ENCODE peak calls at places on chromosome 1, in seven cellular contexts. One of them, this sample, is unnamed. For H3K4me1, the result is how much of the 10 kb centered on the place peaks cover.

GRCh38 chr1:76336951-76337371 is 262.4 kb downstream of the ST6GALNAC3 start:
- DNase-seq in mesendoderm: peak
- DNase-seq in right cardiac atrium: peak
- DNase-seq in heart left ventricle: peak
- DNase-seq in colonic mucosa: peak
- DNase-seq in fibroblast of lung: peak
- DNase-seq in Peyer's patch: peak
- DNase-seq in this sample: peak

GRCh38 chr1:111729271-111729921 is 9.8 kb downstream of the INKA2 start:
- DNase-seq in fibroblast of lung: no peak
- DNase-seq in Peyer's patch: no peak
- DNase-seq in mesendoderm: no peak
- DNase-seq in heart left ventricle: peak
- DNase-seq in colonic mucosa: peak
- DNase-seq in right cardiac atrium: peak
- DNase-seq in this sample: no peak

GRCh38 chr1:155694167-155694566 is 5.3 kb downstream of the DAP3 start:
- DNase-seq in fibroblast of lung: no peak
- DNase-seq in colonic mucosa: no peak
- DNase-seq in right cardiac atrium: no peak
- DNase-seq in heart left ventricle: no peak
- DNase-seq in Peyer's patch: no peak
- DNase-seq in mesendoderm: no peak
- DNase-seq in this sample: no peak

GRCh38 chr1:185080425-185080824 is 35.1 kb downstream of the RNF2 start:
- DNase-seq in right cardiac atrium: no peak
- DNase-seq in fibroblast of lung: no peak
- DNase-seq in mesendoderm: no peak
- DNase-seq in Peyer's patch: no peak
- DNase-seq in colonic mucosa: no peak
- DNase-seq in heart left ventricle: no peak
- DNase-seq in this sample: no peak

GRCh38 chr1:172478485-172478884 is 34.6 kb upstream of the PIGC start:
- DNase-seq in fibroblast of lung: peak
- DNase-seq in heart left ventricle: no peak
- DNase-seq in right cardiac atrium: no peak
- DNase-seq in Peyer's patch: no peak
- DNase-seq in colonic mucosa: no peak
- DNase-seq in mesendoderm: no peak
- DNase-seq in this sample: no peak

GRCh38 chr1:61193808-61194207 is 111.4 kb downstream of the NFIA start:
- DNase-seq in fibroblast of lung: no peak
- DNase-seq in Peyer's patch: no peak
- DNase-seq in colonic mucosa: no peak
- DNase-seq in heart left ventricle: no peak
- DNase-seq in right cardiac atrium: no peak
- DNase-seq in mesendoderm: no peak
- DNase-seq in this sample: no peak

GRCh38 chr1:10681296-10682113 is 114.9 kb downstream of the CASZ1 start:
- DNase-seq in mesendoderm: no peak
- DNase-seq in colonic mucosa: no peak
- DNase-seq in right cardiac atrium: no peak
- DNase-seq in heart left ventricle: no peak
- DNase-seq in fibroblast of lung: no peak
- DNase-seq in Peyer's patch: no peak
- DNase-seq in this sample: no peak

GRCh38 chr1:23417570-23417969 is 7.0 kb downstream of the TCEA3 start:
- DNase-seq in right cardiac atrium: no peak
- DNase-seq in fibroblast of lung: no peak
- DNase-seq in mesendoderm: no peak
- DNase-seq in Peyer's patch: no peak
- DNase-seq in colonic mucosa: peak
- DNase-seq in heart left ventricle: peak
- DNase-seq in this sample: no peak

GRCh38 chr1:101587749-101588148 is 350.9 kb downstream of the S1PR1 start:
- DNase-seq in fibroblast of lung: peak
- DNase-seq in right cardiac atrium: peak
- DNase-seq in mesendoderm: no peak
- DNase-seq in heart left ventricle: peak
- DNase-seq in colonic mucosa: peak
- DNase-seq in Peyer's patch: no peak
- DNase-seq in this sample: peak

GRCh38 chr1:233394860-233395717 is 67.6 kb downstream of the MAP3K21 start:
- DNase-seq in mesendoderm: peak
- DNase-seq in Peyer's patch: no peak
- DNase-seq in colonic mucosa: peak
- DNase-seq in heart left ventricle: no peak
- DNase-seq in right cardiac atrium: no peak
- DNase-seq in fibroblast of lung: peak
- DNase-seq in this sample: no peak

DNA sequence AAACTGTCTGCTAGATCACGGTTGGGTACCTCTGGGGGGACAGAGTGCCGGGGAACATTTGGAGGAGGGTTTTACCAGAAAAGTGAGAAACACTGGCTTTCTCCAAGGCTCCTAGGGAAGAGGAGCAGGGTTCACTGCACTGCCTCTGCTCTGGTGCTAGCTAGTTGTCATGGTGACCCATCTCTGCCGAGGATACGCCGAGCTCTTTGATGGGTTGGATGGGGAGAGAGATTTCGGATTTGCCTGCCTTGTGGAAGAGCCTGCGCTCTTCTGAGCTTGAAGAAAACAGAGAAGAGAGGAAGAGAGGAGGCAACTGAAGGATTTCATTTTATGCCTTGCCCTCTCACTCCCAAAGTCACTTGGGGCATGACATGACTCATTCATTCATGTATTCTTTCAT is 92.1 kb downstream of the NAV1 start:
- DNase-seq in fibroblast of lung: no peak
- DNase-seq in right cardiac atrium: no peak
- DNase-seq in Peyer's patch: no peak
- DNase-seq in mesendoderm: no peak
- DNase-seq in colonic mucosa: no peak
- DNase-seq in heart left ventricle: no peak
- DNase-seq in this sample: no peak
- H3K4me1 ChIP-seq in fibroblast of lung: under half
- H3K4me1 ChIP-seq in right cardiac atrium: under half
- H3K4me1 ChIP-seq in Peyer's patch: under half
- H3K4me1 ChIP-seq in mesendoderm: under half
- H3K4me1 ChIP-seq in colonic mucosa: under half
- H3K4me1 ChIP-seq in heart left ventricle: under half
- H3K4me1 ChIP-seq in this sample: under half

GRCh38 chr1:158014702-158015320 is 21.4 kb downstream of the KIRREL1 start:
- DNase-seq in mesendoderm: no peak
- DNase-seq in heart left ventricle: no peak
- DNase-seq in colonic mucosa: no peak
- DNase-seq in right cardiac atrium: no peak
- DNase-seq in fibroblast of lung: no peak
- DNase-seq in Peyer's patch: no peak
- DNase-seq in this sample: no peak

GRCh38 chr1:158017800-158018595 is 24.6 kb downstream of the KIRREL1 start:
- DNase-seq in colonic mucosa: no peak
- DNase-seq in right cardiac atrium: no peak
- DNase-seq in mesendoderm: no peak
- DNase-seq in heart left ventricle: no peak
- DNase-seq in fibroblast of lung: peak
- DNase-seq in Peyer's patch: no peak
- DNase-seq in this sample: no peak

GRCh38 chr1:158019177-158019868 is 25.9 kb downstream of the KIRREL1 start:
- DNase-seq in mesendoderm: peak
- DNase-seq in colonic mucosa: no peak
- DNase-seq in right cardiac atrium: no peak
- DNase-seq in Peyer's patch: no peak
- DNase-seq in fibroblast of lung: peak
- DNase-seq in heart left ventricle: no peak
- DNase-seq in this sample: peak

GRCh38 chr1:158013840-158014520 is 20.5 kb downstream of the KIRREL1 start:
- DNase-seq in colonic mucosa: no peak
- DNase-seq in fibroblast of lung: peak
- DNase-seq in right cardiac atrium: no peak
- DNase-seq in mesendoderm: no peak
- DNase-seq in Peyer's patch: no peak
- DNase-seq in heart left ventricle: no peak
- DNase-seq in this sample: no peak

DNA sequence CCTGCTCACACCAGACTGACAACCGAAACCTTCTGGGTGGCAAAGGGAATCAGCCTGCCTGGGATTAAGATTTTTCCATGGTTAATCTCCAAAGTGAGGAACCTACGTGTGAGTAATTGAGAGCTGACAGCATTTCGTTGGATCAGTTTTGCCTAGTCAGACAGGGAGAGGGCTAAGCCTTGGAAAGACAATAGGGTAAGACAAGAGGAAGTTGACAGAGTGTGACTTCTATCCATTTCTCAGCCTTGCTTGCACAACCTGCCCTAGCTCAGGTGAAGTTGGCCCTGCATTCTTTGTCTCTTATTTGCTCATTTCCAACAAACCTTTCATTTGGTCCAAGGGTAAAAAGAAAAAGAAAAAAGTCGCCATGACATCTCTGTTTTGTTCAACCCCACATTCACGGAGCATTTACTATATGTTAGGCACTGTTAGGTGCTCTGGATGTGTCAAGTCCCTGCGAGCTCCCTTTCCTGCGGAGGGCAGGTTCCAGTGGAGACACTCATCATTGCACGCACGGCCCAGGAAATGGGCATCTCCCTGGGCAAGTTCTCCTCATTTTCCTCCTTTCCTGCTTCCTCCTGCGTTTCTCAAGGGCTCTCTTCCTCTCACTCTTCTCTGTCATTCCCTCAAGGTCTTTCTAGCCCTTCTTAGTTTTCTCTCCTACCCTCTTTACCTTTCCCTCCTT is 23.3 kb downstream of the KIRREL1 start:
- DNase-seq in colonic mucosa: no peak
- DNase-seq in mesendoderm: peak
- DNase-seq in Peyer's patch: no peak
- DNase-seq in right cardiac atrium: no peak
- DNase-seq in fibroblast of lung: no peak
- DNase-seq in heart left ventricle: no peak
- DNase-seq in this sample: no peak
- H3K4me1 ChIP-seq in colonic mucosa: under half
- H3K4me1 ChIP-seq in mesendoderm: under half
- H3K4me1 ChIP-seq in Peyer's patch: under half
- H3K4me1 ChIP-seq in right cardiac atrium: under half
- H3K4me1 ChIP-seq in fibroblast of lung: half or more
- H3K4me1 ChIP-seq in heart left ventricle: under half
- H3K4me1 ChIP-seq in this sample: under half

GRCh38 chr1:22157359-22157966 is 14.6 kb upstream of the WNT4 start:
- DNase-seq in mesendoderm: no peak
- DNase-seq in fibroblast of lung: no peak
- DNase-seq in heart left ventricle: no peak
- DNase-seq in right cardiac atrium: no peak
- DNase-seq in colonic mucosa: no peak
- DNase-seq in Peyer's patch: no peak
- DNase-seq in this sample: no peak
- H3K4me1 ChIP-seq in mesendoderm: under half
- H3K4me1 ChIP-seq in fibroblast of lung: under half
- H3K4me1 ChIP-seq in heart left ventricle: under half
- H3K4me1 ChIP-seq in right cardiac atrium: under half
- H3K4me1 ChIP-seq in colonic mucosa: under half
- H3K4me1 ChIP-seq in Peyer's patch: under half
- H3K4me1 ChIP-seq in this sample: under half

GRCh38 chr1:159921700-159922498 is 3.4 kb downstream of the TAGLN2 start:
- DNase-seq in heart left ventricle: no peak
- DNase-seq in right cardiac atrium: peak
- DNase-seq in fibroblast of lung: peak
- DNase-seq in mesendoderm: no peak
- DNase-seq in Peyer's patch: peak
- DNase-seq in colonic mucosa: no peak
- DNase-seq in this sample: no peak
- H3K4me1 ChIP-seq in heart left ventricle: under half
- H3K4me1 ChIP-seq in right cardiac atrium: under half
- H3K4me1 ChIP-seq in fibroblast of lung: under half
- H3K4me1 ChIP-seq in mesendoderm: under half
- H3K4me1 ChIP-seq in Peyer's patch: under half
- H3K4me1 ChIP-seq in colonic mucosa: under half
- H3K4me1 ChIP-seq in this sample: under half

DNA sequence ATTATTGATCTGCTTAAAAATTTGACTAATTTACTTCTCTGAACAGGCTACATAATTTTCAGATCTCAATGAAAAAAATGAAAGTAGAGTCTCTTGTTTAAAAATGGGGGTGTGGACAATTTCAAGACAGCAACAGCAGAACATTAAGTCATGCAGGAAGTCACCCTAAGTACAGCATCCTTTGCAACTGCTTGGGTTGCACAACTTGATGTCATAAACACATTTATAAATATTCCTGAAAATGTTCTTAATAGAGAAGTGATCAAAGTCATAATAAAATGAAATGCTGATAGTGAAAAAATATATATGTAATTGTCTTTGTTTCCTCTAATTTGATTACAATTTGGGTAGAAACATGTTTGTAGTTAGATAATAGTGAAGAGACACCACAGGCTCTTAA is 79.3 kb downstream of the TNNI3K start:
- DNase-seq in heart left ventricle: no peak
- DNase-seq in fibroblast of lung: no peak
- DNase-seq in Peyer's patch: no peak
- DNase-seq in colonic mucosa: no peak
- DNase-seq in mesendoderm: no peak
- DNase-seq in right cardiac atrium: no peak
- DNase-seq in this sample: no peak
- H3K4me1 ChIP-seq in heart left ventricle: under half
- H3K4me1 ChIP-seq in fibroblast of lung: under half
- H3K4me1 ChIP-seq in Peyer's patch: under half
- H3K4me1 ChIP-seq in colonic mucosa: under half
- H3K4me1 ChIP-seq in mesendoderm: under half
- H3K4me1 ChIP-seq in right cardiac atrium: under half
- H3K4me1 ChIP-seq in this sample: under half

DNA sequence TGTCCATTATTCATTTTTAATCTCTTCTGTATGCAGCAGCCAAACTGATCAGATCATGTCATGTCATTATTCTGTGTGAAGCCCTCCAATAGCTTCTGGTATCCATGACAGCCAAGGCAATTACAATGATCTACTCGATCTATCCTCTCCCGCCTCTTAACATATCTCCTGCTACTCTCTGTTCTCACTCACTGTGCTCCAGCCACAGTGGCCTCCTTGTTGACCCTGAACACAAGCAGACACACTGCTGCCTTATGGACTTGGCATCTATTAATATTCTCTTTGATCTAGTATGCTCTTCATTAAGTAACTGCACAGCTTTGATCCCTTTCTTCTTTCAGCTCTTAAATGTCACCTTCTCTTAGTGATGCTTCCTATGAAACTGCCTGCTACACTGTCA is 59.5 kb downstream of the TPR start:
- DNase-seq in Peyer's patch: no peak
- DNase-seq in right cardiac atrium: no peak
- DNase-seq in heart left ventricle: no peak
- DNase-seq in colonic mucosa: no peak
- DNase-seq in fibroblast of lung: no peak
- DNase-seq in mesendoderm: no peak
- DNase-seq in this sample: no peak
- H3K4me1 ChIP-seq in Peyer's patch: under half
- H3K4me1 ChIP-seq in right cardiac atrium: under half
- H3K4me1 ChIP-seq in heart left ventricle: under half
- H3K4me1 ChIP-seq in colonic mucosa: under half
- H3K4me1 ChIP-seq in fibroblast of lung: under half
- H3K4me1 ChIP-seq in mesendoderm: under half
- H3K4me1 ChIP-seq in this sample: under half

GRCh38 chr1:201394596-201394995 is 4.5 kb downstream of the LAD1 start:
- DNase-seq in right cardiac atrium: no peak
- DNase-seq in fibroblast of lung: no peak
- DNase-seq in mesendoderm: no peak
- DNase-seq in colonic mucosa: peak
- DNase-seq in heart left ventricle: peak
- DNase-seq in Peyer's patch: no peak
- DNase-seq in this sample: no peak
- H3K4me1 ChIP-seq in right cardiac atrium: under half
- H3K4me1 ChIP-seq in fibroblast of lung: under half
- H3K4me1 ChIP-seq in mesendoderm: under half
- H3K4me1 ChIP-seq in colonic mucosa: under half
- H3K4me1 ChIP-seq in heart left ventricle: under half
- H3K4me1 ChIP-seq in Peyer's patch: under half
- H3K4me1 ChIP-seq in this sample: under half